ENCODE peak calls at places on chromosomes 5 and 9, in seven cellular contexts. A, Z, V, P, E, M and R are unnamed samples.

GRCh38 chr5:131382407-131383395 is 118.8 kb downstream of the CDC42SE2 start:
- DNase-seq in A (no peak), Z (peak), V (peak), P (no peak), E (peak), M (peak), R (no peak)

GRCh38 chr9:124769451-124770358 is 1.4 kb downstream of the NR6A1 start:
- DNase-seq in A (peak), Z (peak), V (no peak), P (no peak), E (no peak), M (peak), R (no peak)

GRCh38 chr9:120715331-120715924 is 1.2 kb upstream of the MEGF9 start:
- DNase-seq in A (no peak), Z (no peak), V (peak), P (peak), E (peak), M (no peak), R (peak)

GRCh38 chr5:158471179-158471924 is 612.4 kb upstream of the CLINT1 start:
- DNase-seq in A (no peak), Z (peak), V (no peak), P (no peak), E (no peak), M (no peak), R (no peak)

GRCh38 chr9:80561526-80561925 is 989.8 kb downstream of the TLE4 start:
- DNase-seq in A (no peak), Z (no peak), V (peak), P (no peak), E (peak), M (no peak), R (no peak)

GRCh38 chr5:473344-474192 is 30.6 kb downstream of the EXOC3 start:
- DNase-seq in A (peak), Z (peak), V (peak), P (no peak), E (peak), M (no peak), R (no peak)

GRCh38 chr5:139684881-139685749 is 37.0 kb downstream of the CXXC5 start:
- DNase-seq in A (no peak), Z (peak), V (no peak), P (no peak), E (no peak), M (no peak), R (no peak)

GRCh38 chr5:179243333-179243732 is 101.9 kb downstream of the ADAMTS2 start:
- DNase-seq in A (no peak), Z (no peak), V (no peak), P (peak), E (peak), M (no peak), R (peak)

GRCh38 chr5:42620579-42621216 is 135.9 kb upstream of the CCDC152 start:
- DNase-seq in A (no peak), Z (no peak), V (peak), P (no peak), E (no peak), M (no peak), R (no peak)